ENCODE peak calls at places on chromosomes 5 and 9, in five cellular contexts. Q is trophoblast cell, C is GM12878, R is neural progenitor cell, S is mammary epithelial cell. Z is an unnamed sample.

GRCh38 chr5:24325306-24325832 is 319.4 kb downstream of the CDH10 start:
- DNase-seq in Q (no peak), C (no peak), R (no peak), S (no peak), Z (no peak)

GRCh38 chr5:93800988-93801811 is 59.8 kb upstream of the POU5F2 start:
- DNase-seq in Q (peak), C (peak), R (peak), S (peak), Z (peak)

GRCh38 chr5:127206320-127207113 is 84.1 kb upstream of the MEGF10 start:
- DNase-seq in Q (peak), C (no peak), R (no peak), S (peak), Z (peak)

GRCh38 chr9:99030610-99031009 is 74.3 kb upstream of the TGFBR1 start:
- DNase-seq in Q (peak), C (no peak), R (no peak), S (no peak), Z (no peak)

GRCh38 chr5:34562791-34563190 is 93.3 kb upstream of the RAI14 start:
- DNase-seq in Q (peak), C (no peak), R (no peak), S (no peak), Z (no peak)

GRCh38 chr5:161412792-161413191 is 133.7 kb downstream of the GABRB2 start:
- DNase-seq in Q (no peak), C (no peak), R (no peak), S (no peak), Z (no peak)

GRCh38 chr5:157994906-157995519 is 136.1 kb upstream of the CLINT1 start:
- DNase-seq in Q (peak), C (peak), R (peak), S (peak), Z (peak)

GRCh38 chr5:126363658-126364057 is 59.6 kb upstream of the GRAMD2B start:
- DNase-seq in Q (peak), C (no peak), R (no peak), S (peak), Z (no peak)

GRCh38 chr9:19720374-19720773 is 68.5 kb downstream of the SLC24A2 start:
- DNase-seq in Q (peak), C (no peak), R (peak), S (peak), Z (peak)

GRCh38 chr5:171969288-171969880 is 37.1 kb downstream of the FBXW11 start:
- DNase-seq in Q (no peak), C (no peak), R (no peak), S (no peak), Z (no peak)

GRCh38 chr5:136425914-136426313 is 60.6 kb upstream of the TRPC7 start:
- DNase-seq in Q (no peak), C (no peak), R (no peak), S (no peak), Z (no peak)

GRCh38 chr9:135245482-135246247 is 158.2 kb downstream of the OLFM1 start:
- DNase-seq in Q (no peak), C (no peak), R (no peak), S (no peak), Z (no peak)

GRCh38 chr5:142048272-142048671 is 35.4 kb upstream of the GNPDA1 start:
- DNase-seq in Q (no peak), C (no peak), R (peak), S (no peak), Z (no peak)

GRCh38 chr5:83474986-83475385 is 3.4 kb downstream of the VCAN start:
- DNase-seq in Q (no peak), C (no peak), R (peak), S (no peak), Z (peak)

GRCh38 chr5:39164016-39164415 is 55.3 kb downstream of the FYB1 start:
- DNase-seq in Q (no peak), C (no peak), R (no peak), S (no peak), Z (no peak)

GRCh38 chr5:154046486-154046885 is 7.7 kb downstream of the MFAP3 start:
- DNase-seq in Q (no peak), C (no peak), R (no peak), S (no peak), Z (no peak)

GRCh38 chr9:69249337-69249736 is 75.3 kb downstream of the TJP2 start:
- DNase-seq in Q (no peak), C (no peak), R (peak), S (no peak), Z (peak)

GRCh38 chr9:101226161-101226560 is 158.6 kb downstream of the BAAT start:
- DNase-seq in Q (no peak), C (no peak), R (no peak), S (no peak), Z (no peak)

GRCh38 chr5:177116631-177117373 is 16.8 kb upstream of the NSD1 start:
- DNase-seq in Q (peak), C (no peak), R (peak), S (peak), Z (no peak)

GRCh38 chr5:141908796-141909195 is 14.9 kb upstream of the DELE1 start:
- DNase-seq in Q (no peak), C (no peak), R (no peak), S (peak), Z (peak)

GRCh38 chr5:31120642-31120948 is 72.9 kb upstream of the CDH6 start:
- DNase-seq in Q (no peak), C (no peak), R (no peak), S (no peak), Z (no peak)

GRCh38 chr5:149392718-149393117 is 13.6 kb upstream of the IL17B start:
- DNase-seq in Q (peak), C (no peak), R (no peak), S (peak), Z (peak)

GRCh38 chr5:95043234-95043633 is 241.7 kb downstream of the MCTP1 start:
- DNase-seq in Q (no peak), C (no peak), R (no peak), S (no peak), Z (no peak)

GRCh38 chr5:143205386-143205785 is 198.1 kb downstream of the NR3C1 start:
- DNase-seq in Q (peak), C (no peak), R (no peak), S (peak), Z (peak)

GRCh38 chr9:92332577-92333287 is 7.0 kb downstream of the CENPP start:
- DNase-seq in Q (no peak), C (no peak), R (no peak), S (no peak), Z (no peak)

GRCh38 chr5:65299841-65300240 is 181.9 kb downstream of the ADAMTS6 start:
- DNase-seq in Q (no peak), C (no peak), R (no peak), S (no peak), Z (no peak)

GRCh38 chr5:116452774-116453368 is 121.8 kb downstream of the SEMA6A start:
- DNase-seq in Q (no peak), C (no peak), R (no peak), S (no peak), Z (no peak)

GRCh38 chr5:85896499-85896898 is 721.2 kb upstream of the COX7C start:
- DNase-seq in Q (no peak), C (no peak), R (no peak), S (no peak), Z (no peak)

GRCh38 chr9:95641591-95641990 is 124.8 kb upstream of the PTCH1 start:
- DNase-seq in Q (no peak), C (no peak), R (no peak), S (no peak), Z (peak)

GRCh38 chr9:136931615-136932130 is 12.9 kb downstream of the FBXW5 start:
- DNase-seq in Q (no peak), C (no peak), R (no peak), S (no peak), Z (no peak)

GRCh38 chr9:98887918-98888510 is 55.7 kb upstream of the COL15A1 start:
- DNase-seq in Q (no peak), C (no peak), R (no peak), S (peak), Z (peak)

GRCh38 chr9:65405253-65405652 is 120.2 kb upstream of the FOXD4L5 start:
- DNase-seq in Q (no peak), C (no peak), R (no peak), S (no peak), Z (no peak)

DNA sequence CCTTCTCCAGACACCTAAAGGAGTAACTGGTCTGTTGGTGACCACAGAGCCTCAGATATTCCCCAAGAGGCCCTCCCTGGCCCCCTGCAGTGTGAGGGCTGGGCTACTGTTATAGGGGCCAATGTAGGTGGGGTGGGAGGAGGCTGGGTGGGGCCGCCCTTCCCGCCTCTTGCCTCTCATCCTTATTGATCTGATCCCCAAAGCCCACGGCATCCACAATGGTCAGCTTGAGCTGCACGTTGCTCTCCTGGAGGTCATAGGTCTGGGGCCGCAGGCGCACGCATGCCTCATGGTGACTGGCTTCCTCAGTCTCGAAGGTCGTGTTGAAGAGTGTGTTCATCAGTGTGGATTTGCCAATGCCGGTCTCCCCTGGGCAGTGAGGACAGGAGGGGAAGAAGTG is 13.0 kb downstream of the SEPTIN8 start:
- DNase-seq in Q (no peak), C (no peak), R (no peak), S (no peak), Z (no peak)
- H3K9ac ChIP-seq in Q (no peak), C (no peak), R (no peak), S (no peak), Z (no peak)

GRCh38 chr9:29701971-29702370 is 2128.7 kb upstream of the C9orf72 start:
- DNase-seq in Q (no peak), C (no peak), R (no peak), S (no peak), Z (no peak)
- H3K4me3 ChIP-seq in Q (no peak), C (no peak), R (no peak), S (no peak), Z (no peak)

DNA sequence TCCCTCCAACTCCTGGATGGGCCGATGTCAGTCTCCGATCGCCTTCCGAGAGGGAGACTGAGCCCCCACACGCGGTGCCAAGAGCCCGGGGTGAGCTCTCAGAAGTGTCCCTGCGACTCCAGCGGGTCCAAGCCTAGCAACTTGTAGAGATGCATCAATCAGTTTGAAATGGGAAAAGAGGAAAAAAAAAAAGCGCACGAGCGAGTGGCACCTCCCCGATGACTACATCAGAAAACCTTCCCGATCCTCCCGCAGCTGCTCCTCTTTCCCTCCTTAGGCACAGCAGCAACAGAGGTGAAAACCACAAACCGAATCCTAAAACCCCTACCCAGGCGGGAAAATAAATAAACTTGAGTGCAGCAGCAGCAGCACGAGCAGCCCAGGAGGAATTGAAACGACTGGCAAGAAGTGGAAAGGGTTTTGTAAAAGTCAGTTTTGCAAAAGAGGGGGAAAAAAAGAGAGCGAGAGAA is 1.0 kb upstream of the EFNA5 start:
- DNase-seq in Q (peak), C (no peak), R (peak), S (peak), Z (peak)
- H2AFZ ChIP-seq in Q (peak), C (peak), R (no peak), S (peak), Z (peak)

GRCh38 chr9:131668439-131669233 is 71.2 kb downstream of the RAPGEF1 start:
- DNase-seq in Q (no peak), C (peak), R (no peak), S (peak), Z (peak)
- H3K9ac ChIP-seq in Q (no peak), C (peak), R (no peak), S (no peak), Z (no peak)

DNA sequence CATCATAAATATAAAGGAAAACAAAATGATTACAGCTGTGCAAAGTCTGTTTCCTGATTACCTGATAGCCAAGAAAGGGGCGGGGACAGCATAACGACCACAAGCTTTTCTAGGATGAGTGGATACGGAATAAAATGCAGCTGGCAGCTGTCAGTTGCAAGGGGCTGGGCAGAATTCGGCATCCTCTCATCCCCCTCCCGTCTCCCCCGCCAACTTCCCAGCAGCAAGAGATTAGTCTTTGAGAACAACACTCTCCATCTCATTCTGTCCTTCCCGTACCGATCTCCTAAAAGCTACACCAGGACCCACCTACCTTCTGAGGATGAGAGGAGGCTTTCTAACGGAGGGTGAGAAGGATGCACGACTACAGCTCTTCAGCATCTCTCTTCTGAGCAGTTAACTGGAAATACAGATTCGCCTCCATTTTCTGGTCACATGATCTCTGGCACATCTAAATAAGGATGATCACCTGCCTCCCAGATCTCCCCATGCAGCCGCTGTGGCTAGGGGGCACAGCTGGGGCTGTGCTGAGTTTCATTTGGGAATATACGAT is 72.4 kb upstream of the PCA3 start:
- DNase-seq in Q (no peak), C (no peak), R (peak), S (no peak), Z (no peak)
- H3K4me3 ChIP-seq in Q (no peak), C (no peak), R (peak), S (peak), Z (no peak)

GRCh38 chr5:98308960-98309359 is 464.5 kb upstream of the RGMB start:
- DNase-seq in Q (peak), C (no peak), R (no peak), S (peak), Z (peak)
- H2AFZ ChIP-seq in Q (no peak), C (no peak), R (no peak), S (no peak), Z (peak)

GRCh38 chr9:114899461-114899860 is 30.9 kb downstream of the TNFSF8 start:
- DNase-seq in Q (no peak), C (no peak), R (no peak), S (no peak), Z (no peak)
- H3K9ac ChIP-seq in Q (no peak), C (no peak), R (no peak), S (no peak), Z (no peak)

DNA sequence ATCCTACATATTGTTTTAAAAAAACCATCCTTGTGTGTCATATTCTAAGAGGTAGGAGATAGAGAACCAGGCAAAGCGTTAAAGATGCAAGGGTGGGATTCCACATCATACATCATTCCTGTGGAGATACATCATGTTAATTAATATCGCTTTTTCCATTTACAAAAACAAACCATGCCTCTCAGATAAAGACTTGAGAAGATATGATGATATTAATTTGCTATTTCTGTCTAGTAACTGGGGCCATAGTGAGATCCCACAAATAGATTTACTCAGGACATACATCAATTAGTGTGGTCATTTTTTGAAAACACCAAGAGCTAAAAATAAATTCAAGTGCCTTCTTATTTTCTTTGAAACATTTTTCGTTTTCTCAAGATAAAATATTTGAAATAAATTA is 165.4 kb upstream of the TARS1 start:
- DNase-seq in Q (no peak), C (no peak), R (no peak), S (no peak), Z (no peak)
- H3K4me3 ChIP-seq in Q (no peak), C (no peak), R (no peak), S (no peak), Z (no peak)

Z was measured in PC-3.